ENCODE peak calls at places on chromosomes 3 and 15, in eight cellular contexts. X, H, Y, R, E, O, J and A are unnamed samples.

GRCh38 chr3:170413291-170413690 is 5.4 kb upstream of the CLDN11 start:
- DNase-seq in H (no peak), J (no peak), Y (no peak), X (no peak), E (no peak), R (no peak), O (no peak), A (no peak)

GRCh38 chr15:31228980-31229826 is 97.4 kb upstream of the KLF13 start:
- DNase-seq in J (no peak), O (no peak), H (no peak), R (no peak), E (peak), Y (no peak), X (no peak), A (no peak)

GRCh38 chr3:193556841-193557240 is 2.1 kb upstream of the ATP13A4 start:
- DNase-seq in J (no peak), H (no peak), Y (no peak), X (no peak), E (no peak), R (no peak), O (no peak), A (no peak)

GRCh38 chr15:70995383-70995965 is 102.8 kb downstream of the LRRC49 start:
- DNase-seq in H (no peak), X (no peak), J (no peak), R (no peak), O (no peak), E (no peak), Y (no peak), A (no peak)

GRCh38 chr3:56294316-56294715 is 174.0 kb downstream of the ERC2 start:
- DNase-seq in X (no peak), O (no peak), Y (no peak), E (no peak), J (no peak), R (no peak), H (peak), A (no peak)

GRCh38 chr3:172138792-172139507 is 99.6 kb downstream of the FNDC3B start:
- DNase-seq in X (peak), J (peak), R (no peak), E (peak), Y (peak), O (peak), H (peak), A (peak)

GRCh38 chr3:64488938-64489337 is 198.9 kb downstream of the ADAMTS9 start:
- DNase-seq in R (no peak), X (no peak), O (no peak), H (no peak), Y (no peak), E (no peak), J (no peak), A (no peak)

GRCh38 chr15:55649058-55649423 is 60.9 kb upstream of the PYGO1 start:
- DNase-seq in R (no peak), J (peak), O (no peak), Y (no peak), X (peak), E (no peak), H (peak), A (no peak)

GRCh38 chr3:172622916-172623700 is 87.8 kb downstream of the NCEH1 start:
- DNase-seq in R (no peak), E (peak), H (peak), O (no peak), J (peak), X (peak), Y (no peak), A (no peak)

GRCh38 chr3:123409443-123410148 is 39.3 kb downstream of the ADCY5 start:
- DNase-seq in E (peak), Y (no peak), O (no peak), X (no peak), H (no peak), J (peak), R (no peak), A (no peak)

GRCh38 chr3:44628716-44629115 is 3.9 kb downstream of the ZNF197 start:
- DNase-seq in J (no peak), Y (no peak), O (no peak), X (no peak), H (no peak), E (no peak), R (no peak), A (no peak)